ENCODE peak calls at places on chromosome 9, in six cellular contexts. X, J, E, S, R and G are unnamed samples.

GRCh38 chr9:91179237-91180138 is 182.2 kb downstream of the AUH start:
- DNase-seq in E (peak), J (peak), X (no peak), R (no peak), S (no peak), G (no peak)

GRCh38 chr9:93205045-93205768 is 21.3 kb downstream of the WNK2 start:
- DNase-seq in E (peak), X (no peak), J (peak), R (peak), S (no peak), G (peak)

GRCh38 chr9:138074516-138074915 is 196.9 kb downstream of the CACNA1B start:
- DNase-seq in S (no peak), E (no peak), J (no peak), X (peak), R (no peak), G (no peak)

GRCh38 chr9:130043654-130044623 is 950 bp upstream of the FNBP1 start:
- DNase-seq in R (no peak), E (peak), S (no peak), J (peak), X (no peak), G (no peak)

GRCh38 chr9:36415822-36416515 is 15.9 kb upstream of the RNF38 start:
- DNase-seq in X (no peak), J (no peak), R (no peak), S (no peak), E (no peak), G (no peak)

GRCh38 chr9:136881691-136882108 is 4.6 kb upstream of the TRAF2 start:
- DNase-seq in E (no peak), R (no peak), X (peak), S (no peak), J (peak), G (peak)

GRCh38 chr9:134895103-134895502 is 14.5 kb downstream of the FCN2 start:
- DNase-seq in J (peak), S (no peak), X (no peak), R (no peak), E (no peak), G (no peak)

GRCh38 chr9:13575558-13575957 is 296.1 kb upstream of the MPDZ start:
- DNase-seq in S (no peak), E (no peak), J (peak), R (no peak), X (no peak), G (no peak)

GRCh38 chr9:92312887-92313623 is 12.1 kb downstream of the NOL8 start:
- DNase-seq in J (peak), E (no peak), S (no peak), R (no peak), X (no peak), G (no peak)

GRCh38 chr9:36922548-36922947 is 111.5 kb downstream of the PAX5 start:
- DNase-seq in E (no peak), S (peak), J (no peak), X (no peak), R (no peak), G (peak)

GRCh38 chr9:79184821-79185220 is 386.9 kb upstream of the TLE4 start:
- DNase-seq in J (peak), E (peak), R (no peak), X (no peak), S (no peak), G (no peak)

GRCh38 chr9:109192732-109193361 is 25.8 kb upstream of the FRRS1L start:
- DNase-seq in E (no peak), R (peak), S (peak), X (no peak), J (no peak), G (no peak)

GRCh38 chr9:86945868-86946711 is 1.2 kb downstream of the GAS1 start:
- DNase-seq in J (peak), S (peak), E (peak), X (peak), R (peak), G (peak)

GRCh38 chr9:98805506-98806272 is 1.8 kb upstream of the GALNT12 start:
- DNase-seq in X (no peak), J (peak), E (no peak), S (no peak), R (no peak), G (no peak)

GRCh38 chr9:91047993-91048607 is 246.5 kb downstream of the SYK start:
- DNase-seq in S (no peak), X (no peak), J (peak), R (no peak), E (peak), G (peak)

GRCh38 chr9:5286262-5286661 is 18.3 kb downstream of the RLN2 start:
- DNase-seq in E (no peak), S (no peak), J (no peak), R (no peak), X (no peak), G (no peak)

GRCh38 chr9:107927276-107927675 is 437.7 kb upstream of the KLF4 start:
- DNase-seq in R (no peak), S (no peak), J (no peak), X (no peak), E (no peak), G (no peak)

GRCh38 chr9:75451505-75451904 is 363.2 kb downstream of the OSTF1 start:
- DNase-seq in E (no peak), R (no peak), J (no peak), X (no peak), S (no peak), G (no peak)

GRCh38 chr9:136512651-136513066 is 29.8 kb upstream of the SEC16A start:
- DNase-seq in J (no peak), S (peak), X (no peak), E (no peak), R (no peak), G (peak)

GRCh38 chr9:121900163-121900562 is 192.9 kb downstream of the TTLL11 start:
- DNase-seq in J (no peak), X (no peak), S (no peak), R (no peak), E (no peak), G (no peak)

GRCh38 chr9:129162901-129163670 is 15.0 kb downstream of the IER5L start:
- DNase-seq in J (no peak), R (no peak), E (no peak), S (no peak), X (no peak), G (no peak)

GRCh38 chr9:121455527-121456239 is 44.0 kb downstream of the GGTA1 start:
- DNase-seq in J (no peak), S (no peak), E (no peak), X (no peak), R (peak), G (peak)

GRCh38 chr9:73081979-73082657 is 69.5 kb upstream of the ANXA1 start:
- DNase-seq in X (no peak), R (peak), J (peak), S (peak), E (peak), G (peak)

GRCh38 chr9:131490514-131490913 is 12.2 kb upstream of the POMT1 start:
- DNase-seq in X (no peak), E (no peak), R (no peak), J (no peak), S (no peak), G (no peak)

GRCh38 chr9:2570615-2571479 is 50.7 kb upstream of the VLDLR start:
- DNase-seq in J (peak), S (peak), R (peak), E (peak), X (peak), G (peak)

GRCh38 chr9:35660966-35661413 is 2.9 kb downstream of the CCDC107 start:
- DNase-seq in R (no peak), S (no peak), E (no peak), X (no peak), J (peak), G (no peak)

GRCh38 chr9:69215774-69216482 is 41.9 kb downstream of the TJP2 start:
- DNase-seq in R (no peak), X (no peak), J (peak), S (no peak), E (no peak), G (no peak)

GRCh38 chr9:123948290-123948689 is 18.4 kb upstream of the DENND1A start:
- DNase-seq in S (no peak), E (no peak), X (no peak), R (no peak), J (no peak), G (no peak)

GRCh38 chr9:119968837-119969707 is 599.8 kb upstream of the BRINP1 start:
- DNase-seq in R (peak), E (peak), S (peak), J (peak), X (peak), G (peak)

GRCh38 chr9:127538849-127539258 is 73.2 kb upstream of the STXBP1 start:
- DNase-seq in E (peak), S (no peak), J (peak), X (no peak), R (no peak), G (no peak)

GRCh38 chr9:15444141-15444540 is 21.5 kb downstream of the SNAPC3 start:
- DNase-seq in X (no peak), J (no peak), R (no peak), E (no peak), S (no peak), G (no peak)

DNA sequence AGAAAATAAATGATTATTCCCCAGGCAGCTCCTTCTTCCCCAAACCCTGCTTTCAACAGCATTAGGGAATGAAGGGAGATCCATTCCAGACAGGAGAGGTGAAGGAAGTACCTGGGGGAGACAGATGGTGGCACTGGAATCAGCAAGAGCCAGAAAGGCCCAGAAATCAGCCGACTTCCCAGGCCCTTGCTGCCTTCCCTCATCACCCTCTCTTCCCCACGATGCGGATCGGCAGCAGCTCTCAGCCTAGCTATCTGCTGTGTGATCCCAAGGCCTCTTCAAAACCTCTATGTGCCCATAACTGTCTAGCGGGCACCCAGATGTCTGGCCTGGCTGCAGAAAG is 13.0 kb downstream of the CNTFR start:
- DNase-seq in J (no peak), E (no peak), X (no peak), R (no peak), S (no peak), G (no peak)
- TF ChIP-seq CTCF in J (no peak), E (no peak), X (no peak), R (no peak), S (no peak), G (no peak)

GRCh38 chr9:99906403-99907207 is at the start of gene STX17:
- DNase-seq in S (peak), E (peak), X (peak), R (peak), J (peak), G (peak)
- TF ChIP-seq CTCF in S (peak), E (peak), X (no peak), R (no peak), J (no peak), G (no peak)

DNA sequence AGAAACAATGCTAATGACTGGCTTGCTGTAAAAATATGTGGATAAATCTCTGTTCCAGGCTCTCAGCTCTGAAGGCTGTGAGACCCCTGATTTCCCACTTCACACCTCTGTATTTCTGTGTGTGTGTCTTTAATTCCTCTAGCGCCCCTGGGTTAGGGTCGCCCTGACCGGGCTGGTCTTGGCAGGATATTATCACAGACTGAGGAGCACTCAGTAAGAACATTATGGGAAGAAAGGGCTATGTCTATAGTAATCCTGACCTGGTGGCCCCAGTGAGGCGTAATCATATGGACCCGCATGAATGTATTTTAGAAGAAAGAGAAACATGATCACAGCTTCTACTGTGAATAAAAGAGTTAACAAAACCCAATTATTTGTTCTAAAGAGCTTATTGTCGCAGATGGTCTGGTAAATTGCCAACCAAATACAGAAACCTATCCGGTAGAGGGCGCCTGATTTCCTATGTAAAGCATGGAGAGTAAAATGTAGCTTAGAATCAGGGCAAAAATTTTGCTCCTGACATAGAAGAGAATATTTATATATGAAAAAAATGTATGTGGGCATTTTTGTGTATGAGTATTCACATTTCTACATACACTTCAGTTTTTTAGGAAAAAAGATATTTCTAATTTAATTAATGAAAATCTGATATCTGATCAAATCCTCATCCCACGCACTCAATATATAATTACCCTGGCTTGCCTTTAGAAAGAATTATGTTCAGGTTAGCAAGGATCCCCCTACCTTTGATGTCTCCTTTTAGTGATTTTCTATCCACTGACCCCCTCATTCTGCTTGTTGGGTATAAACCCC is 5.8 kb upstream of the IFNA1 start:
- DNase-seq in E (peak), S (peak), X (no peak), J (peak), R (peak), G (peak)
- TF ChIP-seq CTCF in E (peak), S (peak), X (peak), J (peak), R (peak), G (peak)

GRCh38 chr9:95907794-95908193 is 32.3 kb downstream of the ERCC6L2 start:
- DNase-seq in E (no peak), S (no peak), X (no peak), J (no peak), R (no peak), G (no peak)
- TF ChIP-seq CTCF in E (peak), S (peak), X (no peak), J (no peak), R (peak), G (peak)

GRCh38 chr9:32526707-32527048 is 682 bp upstream of the RIGI start:
- DNase-seq in S (no peak), X (no peak), R (no peak), J (no peak), E (no peak), G (no peak)
- TF ChIP-seq CTCF in S (no peak), X (no peak), R (no peak), J (no peak), E (no peak), G (no peak)

GRCh38 chr9:116208417-116209232 is 55.0 kb downstream of the PAPPA start:
- DNase-seq in R (no peak), S (no peak), E (peak), X (no peak), J (peak), G (no peak)
- TF ChIP-seq CTCF in R (no peak), S (no peak), E (peak), X (no peak), J (peak), G (no peak)

GRCh38 chr9:18442629-18443491 is 31.1 kb upstream of the ADAMTSL1 start:
- DNase-seq in R (peak), E (peak), S (peak), J (peak), X (no peak), G (peak)

GRCh38 chr9:18438951-18439350 is 35.0 kb upstream of the ADAMTSL1 start:
- DNase-seq in X (no peak), R (no peak), S (no peak), E (no peak), J (no peak), G (no peak)

GRCh38 chr9:18441245-18441644 is 32.7 kb upstream of the ADAMTSL1 start:
- DNase-seq in X (no peak), S (no peak), R (no peak), E (no peak), J (no peak), G (no peak)

GRCh38 chr9:18437315-18438200 is 36.4 kb upstream of the ADAMTSL1 start:
- DNase-seq in X (no peak), S (no peak), R (no peak), E (peak), J (peak), G (no peak)

DNA sequence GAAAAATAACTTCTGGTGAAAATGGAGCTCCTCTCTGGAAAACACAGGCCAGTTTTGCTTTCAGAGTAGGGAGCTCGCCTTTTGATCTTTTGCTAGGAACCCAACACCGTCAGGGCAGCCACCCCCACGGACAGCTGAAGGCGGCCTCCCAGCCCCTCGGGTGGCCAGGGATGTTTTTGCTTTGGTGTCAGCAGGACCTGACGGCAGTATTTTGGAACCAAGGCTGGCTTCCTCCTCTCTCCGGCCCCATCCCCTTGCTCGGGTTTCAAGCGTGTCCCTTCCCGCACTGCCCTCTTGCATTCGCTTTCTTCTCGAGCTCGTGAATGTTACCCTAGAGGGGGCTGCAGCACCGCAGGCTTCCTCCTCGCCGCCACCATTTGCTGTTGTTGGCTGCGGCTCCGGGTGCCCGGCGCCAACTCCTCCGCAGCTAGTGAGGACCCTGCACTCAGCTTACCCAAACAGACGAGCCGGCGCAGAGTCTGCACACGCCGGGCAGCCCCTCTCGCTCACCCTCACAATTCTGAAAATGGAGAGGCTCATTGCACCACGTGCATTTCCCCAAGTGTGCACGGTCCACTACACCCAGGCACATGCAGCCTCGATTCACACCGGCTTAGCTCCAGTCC is 35.5 kb upstream of the ADAMTSL1 start:
- DNase-seq in X (no peak), E (peak), S (no peak), J (peak), R (no peak), G (no peak)
- TF ChIP-seq CTCF in X (no peak), E (peak), S (no peak), J (peak), R (no peak), G (no peak)

GRCh38 chr9:751137-752051 is 90.1 kb upstream of the DMRT1 start:
- DNase-seq in E (peak), X (no peak), R (no peak), S (no peak), J (peak), G (peak)

GRCh38 chr9:755454-756381 is 85.8 kb upstream of the DMRT1 start:
- DNase-seq in S (no peak), X (no peak), E (peak), R (no peak), J (peak), G (peak)

GRCh38 chr9:752201-752600 is 89.3 kb upstream of the DMRT1 start:
- DNase-seq in J (peak), X (no peak), S (no peak), R (no peak), E (peak), G (no peak)

GRCh38 chr9:752681-753200 is 88.8 kb upstream of the DMRT1 start:
- DNase-seq in X (no peak), J (no peak), S (no peak), R (no peak), E (peak), G (no peak)

GRCh38 chr9:754150-754931 is 87.2 kb upstream of the DMRT1 start:
- DNase-seq in E (no peak), X (no peak), J (no peak), R (no peak), S (no peak), G (no peak)
- TF ChIP-seq CTCF in E (no peak), X (no peak), J (no peak), R (peak), S (no peak), G (no peak)

GRCh38 chr9:71608825-71609452 is 159.4 kb downstream of the CEMIP2 start:
- DNase-seq in S (no peak), X (no peak), E (no peak), R (no peak), J (peak), G (no peak)

GRCh38 chr9:71602652-71603051 is 165.7 kb downstream of the CEMIP2 start:
- DNase-seq in R (no peak), J (no peak), X (no peak), S (no peak), E (no peak), G (no peak)

GRCh38 chr9:71608021-71608420 is 160.3 kb downstream of the CEMIP2 start:
- DNase-seq in S (no peak), X (no peak), J (peak), E (no peak), R (no peak), G (no peak)

GRCh38 chr9:71607571-71607970 is 160.7 kb downstream of the CEMIP2 start:
- DNase-seq in E (no peak), J (peak), X (no peak), R (no peak), S (no peak), G (no peak)

DNA sequence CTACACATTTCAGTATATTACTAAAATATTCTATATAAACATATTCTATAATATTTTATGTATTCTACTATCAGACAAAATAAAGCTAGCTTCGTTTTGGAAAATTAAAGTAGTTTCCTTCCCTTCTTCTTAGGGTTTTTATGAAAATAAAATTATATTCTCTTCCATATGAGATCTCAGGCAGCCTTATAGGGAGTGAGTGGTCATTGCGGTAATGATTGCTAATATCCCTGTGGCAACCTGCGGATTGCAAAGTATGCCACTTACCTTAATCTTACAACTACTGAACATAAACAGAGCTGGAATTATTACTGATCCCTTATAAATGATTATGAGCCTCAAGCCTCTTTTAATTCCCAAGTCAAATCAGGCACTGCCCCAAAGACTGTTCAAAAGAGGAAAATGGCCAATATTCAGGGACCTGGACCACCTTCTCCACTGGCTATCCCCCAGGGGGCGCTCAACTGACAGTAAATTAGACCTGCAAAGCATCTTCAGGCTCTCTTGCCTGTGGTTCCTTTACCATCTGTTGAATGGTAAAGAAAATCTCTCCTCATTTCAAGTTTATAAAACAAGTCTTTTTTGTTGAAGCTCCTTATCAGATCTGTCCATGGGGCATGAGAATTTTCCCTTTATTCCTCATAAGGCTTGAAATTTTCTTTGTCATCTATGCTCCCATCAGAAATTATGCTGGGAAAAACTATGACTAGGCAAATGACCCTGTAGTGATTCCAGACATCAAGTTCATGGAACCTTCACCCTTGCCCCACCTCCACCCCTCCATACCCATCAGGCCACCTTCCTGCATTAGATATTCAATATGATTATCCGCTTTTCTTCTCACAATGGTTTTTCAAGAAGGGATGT is 163.9 kb downstream of the CEMIP2 start:
- DNase-seq in E (peak), X (peak), R (peak), S (peak), J (peak), G (peak)
- TF ChIP-seq CTCF in E (peak), X (peak), R (peak), S (peak), J (peak), G (peak)